ENCODE peak calls at places on chromosomes 11 and 22, in eight cellular contexts. Y is left colon; O is neuronal stem cell; Q is lower lobe of right lung; G is HEK293T; U is hypothalamus; C is stimulated activated CD4-positive, alpha-beta T cell treated with anti-CD3 and anti-CD28 coated beads, Interleukin-1b, Interleukin-23, amount 100 ng/mL, for 24 hours; M is cardiac muscle cell. T is an unnamed sample.

GRCh38 chr11:31821779-31822574 is 10.9 kb upstream of the PAX6 start:
- DNase-seq in Y (no peak), O (peak), Q (no peak), G (no peak), U (no peak), C (no peak), M (no peak), T (no peak)

GRCh38 chr11:6817668-6818067 is 18.2 kb upstream of the OR6A2 start:
- DNase-seq in Y (no peak), O (no peak), Q (no peak), G (no peak), U (no peak), C (no peak), M (no peak), T (no peak)

GRCh38 chr11:96213500-96213899 is 129.5 kb downstream of the MAML2 start:
- DNase-seq in Y (no peak), O (no peak), Q (no peak), G (no peak), U (no peak), C (no peak), M (peak), T (peak)

GRCh38 chr22:39392341-39392948 is 7.1 kb upstream of the TAB1 start:
- DNase-seq in Y (no peak), O (no peak), Q (no peak), G (no peak), U (no peak), C (no peak), M (peak), T (no peak)

GRCh38 chr11:114059278-114059983 is at the start of gene ZBTB16:
- DNase-seq in Y (peak), O (peak), Q (peak), G (peak), U (peak), C (peak), M (peak), T (no peak)

GRCh38 chr11:19873730-19874129 is 161.1 kb downstream of the NAV2 start:
- DNase-seq in Y (no peak), O (no peak), Q (no peak), G (no peak), U (no peak), C (no peak), M (no peak), T (no peak)

GRCh38 chr11:102625163-102625562 is at the start of gene MMP20:
- DNase-seq in Y (no peak), O (no peak), Q (no peak), G (no peak), U (no peak), C (no peak), M (no peak), T (no peak)

GRCh38 chr11:629237-629583 is 2.2 kb upstream of the SCT start:
- DNase-seq in Y (no peak), O (no peak), Q (no peak), G (no peak), U (no peak), C (no peak), M (no peak), T (no peak)

GRCh38 chr11:73225001-73225686 is 7.1 kb downstream of the P2RY2 start:
- DNase-seq in Y (peak), O (no peak), Q (peak), G (no peak), U (no peak), C (no peak), M (no peak), T (no peak)

GRCh38 chr22:29617922-29618629 is 14.6 kb downstream of the NF2 start:
- DNase-seq in Y (no peak), O (no peak), Q (no peak), G (no peak), U (no peak), C (no peak), M (peak), T (peak)

GRCh38 chr11:46330154-46330886 is 16.9 kb upstream of the DGKZ start:
- DNase-seq in Y (no peak), O (no peak), Q (no peak), G (no peak), U (peak), C (no peak), M (peak), T (no peak)

GRCh38 chr11:60887531-60887930 is 18.9 kb downstream of the PRPF19 start:
- DNase-seq in Y (no peak), O (peak), Q (no peak), G (peak), U (peak), C (no peak), M (peak), T (peak)

GRCh38 chr11:73752216-73752867 is 8.5 kb downstream of the RAB6A start:
- DNase-seq in Y (no peak), O (no peak), Q (peak), G (no peak), U (no peak), C (no peak), M (peak), T (no peak)

GRCh38 chr22:36198936-36199616 is 2.5 kb downstream of the APOL4 start:
- DNase-seq in Y (no peak), O (no peak), Q (no peak), G (no peak), U (no peak), C (no peak), M (no peak), T (peak)

T was measured in PC-3.